ENCODE peak calls at places on chromosome 18, in four cellular contexts. One of them, this sample, is unnamed.

GRCh38 chr18:11114653-11115052 is 34.7 kb downstream of the PIEZO2 start:
- DNase-seq in cardiac septum: no peak
- DNase-seq in HuH-7.5: no peak
- DNase-seq in cerebellar nuclear complex: no peak
- DNase-seq in this sample: no peak

GRCh38 chr18:76494181-76494540 is 881 bp downstream of the ZNF516 start:
- DNase-seq in HuH-7.5: no peak
- DNase-seq in cerebellar nuclear complex: no peak
- DNase-seq in cardiac septum: no peak
- DNase-seq in this sample: no peak

GRCh38 chr18:13568443-13569392 is 157.6 kb downstream of the FAM210A start:
- DNase-seq in HuH-7.5: no peak
- DNase-seq in cardiac septum: no peak
- DNase-seq in cerebellar nuclear complex: no peak
- DNase-seq in this sample: no peak

GRCh38 chr18:74132201-74132600 is 15.4 kb downstream of the FBXO15 start:
- DNase-seq in cerebellar nuclear complex: no peak
- DNase-seq in HuH-7.5: no peak
- DNase-seq in cardiac septum: no peak
- DNase-seq in this sample: no peak

GRCh38 chr18:73549236-73549635 is 598.4 kb downstream of the FBXO15 start:
- DNase-seq in cardiac septum: no peak
- DNase-seq in HuH-7.5: no peak
- DNase-seq in cerebellar nuclear complex: no peak
- DNase-seq in this sample: no peak

GRCh38 chr18:4093676-4094075 is 361.4 kb downstream of the DLGAP1 start:
- DNase-seq in cerebellar nuclear complex: no peak
- DNase-seq in HuH-7.5: no peak
- DNase-seq in cardiac septum: no peak
- DNase-seq in this sample: no peak

GRCh38 chr18:21815101-21815500 is 74.5 kb downstream of the MIB1 start:
- DNase-seq in cerebellar nuclear complex: no peak
- DNase-seq in cardiac septum: no peak
- DNase-seq in HuH-7.5: no peak
- DNase-seq in this sample: no peak

GRCh38 chr18:39761273-39761672 is 2193.8 kb upstream of the PIK3C3 start:
- DNase-seq in HuH-7.5: no peak
- DNase-seq in cerebellar nuclear complex: no peak
- DNase-seq in cardiac septum: no peak
- DNase-seq in this sample: no peak

GRCh38 chr18:3248062-3248669 is 565 bp downstream of the MYL12A start:
- DNase-seq in cerebellar nuclear complex: no peak
- DNase-seq in HuH-7.5: no peak
- DNase-seq in cardiac septum: no peak
- DNase-seq in this sample: no peak

GRCh38 chr18:76932026-76932819 is 109.9 kb downstream of the ZNF236 start:
- DNase-seq in cardiac septum: no peak
- DNase-seq in cerebellar nuclear complex: no peak
- DNase-seq in HuH-7.5: no peak
- DNase-seq in this sample: no peak

GRCh38 chr18:49745051-49746014 is 68.0 kb downstream of the ACAA2 start:
- DNase-seq in cardiac septum: no peak
- DNase-seq in cerebellar nuclear complex: no peak
- DNase-seq in HuH-7.5: no peak
- DNase-seq in this sample: no peak

GRCh38 chr18:36427831-36428230 is 130.3 kb downstream of the FHOD3 start:
- DNase-seq in cardiac septum: no peak
- DNase-seq in cerebellar nuclear complex: no peak
- DNase-seq in HuH-7.5: no peak
- DNase-seq in this sample: no peak

GRCh38 chr18:79405019-79405780 is 9.5 kb downstream of the NFATC1 start:
- DNase-seq in cardiac septum: no peak
- DNase-seq in HuH-7.5: no peak
- DNase-seq in cerebellar nuclear complex: no peak
- DNase-seq in this sample: no peak

GRCh38 chr18:79607361-79607930 is 72.2 kb upstream of the CTDP1 start:
- DNase-seq in cardiac septum: peak
- DNase-seq in cerebellar nuclear complex: no peak
- DNase-seq in HuH-7.5: no peak
- DNase-seq in this sample: no peak

GRCh38 chr18:39840406-39840805 is 2114.6 kb upstream of the PIK3C3 start:
- DNase-seq in HuH-7.5: no peak
- DNase-seq in cardiac septum: no peak
- DNase-seq in cerebellar nuclear complex: no peak
- DNase-seq in this sample: no peak

GRCh38 chr18:23137788-23138216 is 2.5 kb downstream of the CABLES1 start:
- DNase-seq in cerebellar nuclear complex: no peak
- DNase-seq in HuH-7.5: no peak
- DNase-seq in cardiac septum: no peak
- DNase-seq in this sample: no peak

GRCh38 chr18:40035951-40036350 is 1919.1 kb upstream of the PIK3C3 start:
- DNase-seq in HuH-7.5: no peak
- DNase-seq in cerebellar nuclear complex: no peak
- DNase-seq in cardiac septum: no peak
- DNase-seq in this sample: no peak

GRCh38 chr18:49251451-49251850 is 209.0 kb downstream of the DYM start:
- DNase-seq in cardiac septum: no peak
- DNase-seq in HuH-7.5: no peak
- DNase-seq in cerebellar nuclear complex: no peak
- DNase-seq in this sample: no peak

GRCh38 chr18:48072428-48073204 is 142.2 kb upstream of the SMAD2 start:
- DNase-seq in cerebellar nuclear complex: no peak
- DNase-seq in HuH-7.5: no peak
- DNase-seq in cardiac septum: no peak
- DNase-seq in this sample: no peak

GRCh38 chr18:59813942-59814341 is 85.9 kb upstream of the PMAIP1 start:
- DNase-seq in HuH-7.5: no peak
- DNase-seq in cerebellar nuclear complex: no peak
- DNase-seq in cardiac septum: no peak
- DNase-seq in this sample: no peak

GRCh38 chr18:63606526-63606925 is 19.4 kb downstream of the SERPINB13 start:
- DNase-seq in cardiac septum: no peak
- DNase-seq in HuH-7.5: no peak
- DNase-seq in cerebellar nuclear complex: no peak
- DNase-seq in this sample: no peak

GRCh38 chr18:39149211-39149806 is 1583.7 kb upstream of the CELF4 start:
- DNase-seq in HuH-7.5: no peak
- DNase-seq in cerebellar nuclear complex: no peak
- DNase-seq in cardiac septum: no peak
- DNase-seq in this sample: no peak

GRCh38 chr18:21047116-21047515 is 64.5 kb downstream of the ROCK1 start:
- DNase-seq in HuH-7.5: no peak
- DNase-seq in cerebellar nuclear complex: no peak
- DNase-seq in cardiac septum: no peak
- DNase-seq in this sample: no peak

GRCh38 chr18:35085450-35086032 is 44.3 kb downstream of the MAPRE2 start:
- DNase-seq in cerebellar nuclear complex: no peak
- DNase-seq in cardiac septum: no peak
- DNase-seq in HuH-7.5: no peak
- DNase-seq in this sample: no peak

GRCh38 chr18:50611529-50611941 is 51.6 kb downstream of the MAPK4 start:
- DNase-seq in cardiac septum: no peak
- DNase-seq in HuH-7.5: no peak
- DNase-seq in cerebellar nuclear complex: no peak
- DNase-seq in this sample: no peak

GRCh38 chr18:5295231-5295920 is at the start of gene ZBTB14:
- DNase-seq in cardiac septum: peak
- DNase-seq in cerebellar nuclear complex: no peak
- DNase-seq in HuH-7.5: peak
- DNase-seq in this sample: peak

GRCh38 chr18:48922801-48923730 is 27.7 kb downstream of the SMAD7 start:
- DNase-seq in cerebellar nuclear complex: no peak
- DNase-seq in cardiac septum: peak
- DNase-seq in HuH-7.5: no peak
- DNase-seq in this sample: no peak